ENCODE peak calls at places on chromosomes 13 and 19, in six cellular contexts. X is neural progenitor cell, R is tibial nerve, U is heart right ventricle, A is breast epithelium, H is mammary epithelial cell. C is an unnamed sample.

GRCh38 chr13:26585136-26585535 is 27.7 kb downstream of the WASF3 start:
- DNase-seq in X (no peak), R (no peak), U (no peak), A (no peak), H (no peak), C (no peak)

GRCh38 chr13:43684947-43685725 is 101.6 kb downstream of the ENOX1 start:
- DNase-seq in X (no peak), R (no peak), U (no peak), A (no peak), H (peak; percentile 14), C (peak; percentile 50)

GRCh38 chr13:75505966-75506365 is 24.0 kb upstream of the TBC1D4 start:
- DNase-seq in X (no peak), R (no peak), U (no peak), A (no peak), H (no peak), C (no peak)

GRCh38 chr13:114105351-114106225 is 26.8 kb downstream of the RASA3 start:
- DNase-seq in X (no peak), R (peak; percentile 12), U (no peak), A (no peak), H (no peak), C (no peak)

GRCh38 chr19:35295792-35296462 is 4.0 kb downstream of the MAG start:
- DNase-seq in X (no peak), R (no peak), U (no peak), A (no peak), H (no peak), C (no peak)

GRCh38 chr13:48412881-48413351 is at the start of gene LPAR6:
- DNase-seq in X (peak; percentile 13), R (no peak), U (peak; percentile 54), A (no peak), H (peak; percentile 62), C (peak; percentile 80)

GRCh38 chr19:3061214-3062161 is 807 bp downstream of the TLE5 start:
- DNase-seq in X (no peak), R (no peak), U (peak; percentile 75), A (no peak), H (no peak), C (no peak)

GRCh38 chr13:73215807-73216206 is 157.0 kb downstream of the KLF5 start:
- DNase-seq in X (no peak), R (no peak), U (no peak), A (peak; percentile 69), H (peak; percentile 76), C (no peak)

GRCh38 chr13:22049384-22049783 is 378.5 kb downstream of the FGF9 start:
- DNase-seq in X (no peak), R (no peak), U (no peak), A (no peak), H (no peak), C (no peak)

GRCh38 chr19:8392017-8392591 is 1.9 kb downstream of the RAB11B start:
- DNase-seq in X (no peak), R (no peak), U (peak; percentile 70), A (no peak), H (no peak), C (no peak)

GRCh38 chr19:38433268-38433733 is at the start of gene RYR1:
- DNase-seq in X (peak; percentile 95), R (no peak), U (peak; percentile 27), A (peak; percentile 53), H (no peak), C (peak; percentile 5)

GRCh38 chr13:51064753-51065152 is 46.3 kb downstream of the C13orf42 start:
- DNase-seq in X (no peak), R (no peak), U (no peak), A (no peak), H (no peak), C (no peak)

GRCh38 chr19:43699506-43700367 is 16.1 kb upstream of the IRGC start:
- DNase-seq in X (peak; percentile 91), R (no peak), U (peak; percentile 31), A (no peak), H (no peak), C (peak; percentile 6)

GRCh38 chr19:19937403-19937802 is 36.7 kb downstream of the ZNF93 start:
- DNase-seq in X (no peak), R (no peak), U (no peak), A (no peak), H (no peak), C (no peak)

GRCh38 chr19:44672226-44672625 is 944 bp downstream of the CEACAM19 start:
- DNase-seq in X (no peak), R (no peak), U (no peak), A (no peak), H (no peak), C (no peak)

GRCh38 chr19:10551698-10552301 is 8.1 kb downstream of the ATG4D start:
- DNase-seq in X (no peak), R (no peak), U (no peak), A (no peak), H (peak; percentile 51), C (peak; percentile 62)

GRCh38 chr13:33480561-33480960 is 195.0 kb upstream of the STARD13 start:
- DNase-seq in X (no peak), R (no peak), U (no peak), A (no peak), H (no peak), C (no peak)

GRCh38 chr13:97194473-97194872 is 27.7 kb upstream of the MBNL2 start:
- DNase-seq in X (no peak), R (no peak), U (no peak), A (no peak), H (peak; percentile 74), C (peak; percentile 80)

GRCh38 chr19:31334101-31334848 is 15.0 kb downstream of the TSHZ3 start:
- DNase-seq in X (no peak), R (no peak), U (no peak), A (no peak), H (peak; percentile 91), C (peak; percentile 89)

GRCh38 chr19:51098366-51099069 is 9.7 kb downstream of the CTU1 start:
- DNase-seq in X (peak; percentile 13), R (no peak), U (no peak), A (no peak), H (no peak), C (no peak)

GRCh38 chr19:5466814-5467291 is 11.6 kb downstream of the ZNRF4 start:
- DNase-seq in X (no peak), R (no peak), U (peak; percentile 17), A (no peak), H (no peak), C (peak; percentile 30)

GRCh38 chr13:106246237-106246636 is 289.2 kb downstream of the EFNB2 start:
- DNase-seq in X (peak; percentile 29), R (no peak), U (no peak), A (no peak), H (no peak), C (no peak)
- H3K36me3 ChIP-seq in X (no peaks in the 10 kb centered on the region), R (no peaks in the 10 kb centered on the region), U (no peaks in the 10 kb centered on the region), A (no peaks in the 10 kb centered on the region), H (no peaks in the 10 kb centered on the region), C (no peaks in the 10 kb centered on the region)

GRCh38 chr13:84662503-84662902 is 780.2 kb upstream of the SLITRK1 start:
- DNase-seq in X (no peak), R (no peak), U (no peak), A (no peak), H (no peak), C (no peak)

GRCh38 chr13:84658881-84659661 is 776.8 kb upstream of the SLITRK1 start:
- DNase-seq in X (no peak), R (no peak), U (no peak), A (no peak), H (no peak), C (peak; percentile 23)

GRCh38 chr13:84661718-84662117 is 779.4 kb upstream of the SLITRK1 start:
- DNase-seq in X (no peak), R (no peak), U (no peak), A (no peak), H (no peak), C (no peak)
- H3K4me3 ChIP-seq in X (no peak overlapping the region), R (no peak overlapping the region), U (no peak overlapping the region), A (no peak overlapping the region), H (no peak overlapping the region), C (no peak overlapping the region)

GRCh38 chr19:33384983-33385382 is 11.5 kb downstream of the CEBPG start:
- DNase-seq in X (no peak), R (no peak), U (no peak), A (no peak), H (no peak), C (no peak)

GRCh38 chr19:33388231-33388816 is 14.8 kb downstream of the CEBPG start:
- DNase-seq in X (no peak), R (no peak), U (no peak), A (no peak), H (no peak), C (no peak)

GRCh38 chr19:33385956-33386355 is 12.4 kb downstream of the CEBPG start:
- DNase-seq in X (no peak), R (no peak), U (no peak), A (no peak), H (no peak), C (no peak)

GRCh38 chr19:33387351-33388230 is 14.1 kb downstream of the CEBPG start:
- DNase-seq in X (no peak), R (no peak), U (no peak), A (no peak), H (no peak), C (no peak)

GRCh38 chr19:33386361-33386858 is 12.9 kb downstream of the CEBPG start:
- DNase-seq in X (no peak), R (no peak), U (no peak), A (no peak), H (no peak), C (no peak)
- TF ChIP-seq CTCF in X (no peak), R (no peak), U (no peak), A (no peak), H (no peak), C (no peak)

GRCh38 chr19:17652627-17653026 is 35.5 kb downstream of the UNC13A start:
- DNase-seq in X (no peak), R (no peak), U (no peak), A (no peak), H (no peak), C (no peak)

GRCh38 chr19:17645339-17645963 is 42.7 kb downstream of the UNC13A start:
- DNase-seq in X (no peak), R (no peak), U (no peak), A (no peak), H (no peak), C (no peak)

GRCh38 chr19:17647071-17648020 is 40.8 kb downstream of the UNC13A start:
- DNase-seq in X (peak; percentile 16), R (no peak), U (no peak), A (no peak), H (no peak), C (no peak)

GRCh38 chr19:17648786-17649185 is 39.4 kb downstream of the UNC13A start:
- DNase-seq in X (no peak), R (no peak), U (no peak), A (no peak), H (no peak), C (no peak)

DNA sequence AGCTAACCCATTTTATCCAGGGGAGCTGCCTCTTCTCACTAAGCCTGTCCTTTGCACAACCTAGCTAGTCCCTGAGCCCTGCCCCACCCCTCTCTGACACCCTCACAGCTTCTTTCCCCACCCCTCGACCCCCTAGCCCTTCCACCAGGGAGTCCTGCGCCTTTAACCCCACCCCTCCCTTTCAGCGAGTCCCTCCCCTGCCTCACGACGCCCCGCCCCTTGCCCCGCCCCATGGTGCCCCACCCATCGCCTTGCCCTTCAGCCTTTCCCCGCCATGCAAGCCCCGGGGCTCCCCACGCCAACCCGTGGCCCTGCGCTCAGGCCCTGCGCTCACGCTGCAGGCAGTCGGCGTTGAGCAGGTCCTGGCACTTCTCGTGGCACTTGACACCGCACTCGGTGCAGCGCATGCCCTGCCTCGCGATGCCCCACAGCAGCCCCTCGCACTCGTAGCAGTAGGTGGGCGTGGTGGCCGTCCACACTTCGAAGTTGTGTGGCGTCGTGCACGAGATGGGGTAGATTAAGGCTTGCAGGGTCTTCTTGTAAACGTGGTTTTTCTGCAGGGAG is 40.0 kb downstream of the UNC13A start:
- DNase-seq in X (no peak), R (no peak), U (no peak), A (no peak), H (no peak), C (no peak)
- H3K36me3 ChIP-seq in X (no peaks in the 10 kb centered on the region), R (no peaks in the 10 kb centered on the region), U (no peaks in the 10 kb centered on the region), A (no peaks in the 10 kb centered on the region), H (no peaks in the 10 kb centered on the region), C (no peaks in the 10 kb centered on the region)